ENCODE peak calls at places on chromosomes 5 and 9, in five cellular contexts. One of them, this sample, is unnamed.

GRCh38 chr5:135526924-135527323 is 8.8 kb downstream of the NEUROG1 start:
- DNase-seq in GM03348: no peak
- DNase-seq in GM10248: no peak
- DNase-seq in MCF 10A: no peak
- DNase-seq in HTR-8/SVneo: no peak
- DNase-seq in this sample: no peak

GRCh38 chr9:33813712-33814641 is 3.0 kb upstream of the UBE2R2 start:
- DNase-seq in GM03348: peak; percentile 68
- DNase-seq in GM10248: peak; percentile 44
- DNase-seq in MCF 10A: peak; percentile 58
- DNase-seq in HTR-8/SVneo: peak; percentile 15
- DNase-seq in this sample: peak; percentile 65

GRCh38 chr5:88886252-88886651 is 3.3 kb upstream of the MEF2C start:
- DNase-seq in GM03348: no peak
- DNase-seq in HTR-8/SVneo: no peak
- DNase-seq in GM10248: no peak
- DNase-seq in MCF 10A: no peak
- DNase-seq in this sample: no peak

GRCh38 chr9:137611623-137612609 is 6.4 kb downstream of the ARRDC1 start:
- DNase-seq in GM03348: peak; percentile 82
- DNase-seq in GM10248: no peak
- DNase-seq in HTR-8/SVneo: peak; percentile 81
- DNase-seq in MCF 10A: peak; percentile 94
- DNase-seq in this sample: no peak

GRCh38 chr5:34686762-34687268 is 30.7 kb downstream of the RAI14 start:
- DNase-seq in HTR-8/SVneo: peak; percentile 90
- DNase-seq in GM10248: no peak
- DNase-seq in GM03348: peak; percentile 74
- DNase-seq in MCF 10A: peak; percentile 93
- DNase-seq in this sample: no peak

GRCh38 chr5:5209101-5209500 is 69.0 kb downstream of the ADAMTS16 start:
- DNase-seq in GM10248: no peak
- DNase-seq in HTR-8/SVneo: no peak
- DNase-seq in MCF 10A: peak; percentile 33
- DNase-seq in GM03348: no peak
- DNase-seq in this sample: no peak

GRCh38 chr9:111399772-111400563 is 69.9 kb upstream of the OR2K2 start:
- DNase-seq in MCF 10A: peak; percentile 68
- DNase-seq in HTR-8/SVneo: peak; percentile 4
- DNase-seq in GM03348: no peak
- DNase-seq in GM10248: no peak
- DNase-seq in this sample: peak; percentile 8

GRCh38 chr5:117380316-117380715 is 805.7 kb upstream of the SEMA6A start:
- DNase-seq in GM10248: no peak
- DNase-seq in HTR-8/SVneo: no peak
- DNase-seq in MCF 10A: no peak
- DNase-seq in GM03348: no peak
- DNase-seq in this sample: no peak